ENCODE peak calls at places on chromosome 15, in eight cellular contexts. One of them, this sample, is unnamed.
A peak's percentile ranks its signal among the peaks of the same experiment; 100 is the strongest.

GRCh38 chr15:61025283-61025682 is 203.8 kb downstream of the RORA start:
- DNase-seq in nephron progenitor cell: no peak
- DNase-seq in cardiac fibroblast: no peak
- DNase-seq in ovary: no peak
- DNase-seq in fibroblast of villous mesenchyme: no peak
- DNase-seq in astrocyte of the spinal cord: no peak
- DNase-seq in choroid plexus epithelial cell: no peak
- DNase-seq in AG09309: no peak
- DNase-seq in this sample: no peak

GRCh38 chr15:51585953-51586352 is 36.6 kb downstream of the DMXL2 start:
- DNase-seq in nephron progenitor cell: no peak
- DNase-seq in cardiac fibroblast: no peak
- DNase-seq in ovary: no peak
- DNase-seq in fibroblast of villous mesenchyme: no peak
- DNase-seq in astrocyte of the spinal cord: no peak
- DNase-seq in choroid plexus epithelial cell: no peak
- DNase-seq in AG09309: no peak
- DNase-seq in this sample: no peak

GRCh38 chr15:34361278-34361677 is 5.7 kb downstream of the LPCAT4 start:
- DNase-seq in nephron progenitor cell: no peak
- DNase-seq in cardiac fibroblast: no peak
- DNase-seq in ovary: no peak
- DNase-seq in fibroblast of villous mesenchyme: no peak
- DNase-seq in astrocyte of the spinal cord: no peak
- DNase-seq in choroid plexus epithelial cell: no peak
- DNase-seq in AG09309: no peak
- DNase-seq in this sample: no peak

GRCh38 chr15:93865610-93866009 is 365.8 kb upstream of the MCTP2 start:
- DNase-seq in nephron progenitor cell: no peak
- DNase-seq in cardiac fibroblast: no peak
- DNase-seq in ovary: no peak
- DNase-seq in fibroblast of villous mesenchyme: no peak
- DNase-seq in astrocyte of the spinal cord: no peak
- DNase-seq in choroid plexus epithelial cell: no peak
- DNase-seq in AG09309: no peak
- DNase-seq in this sample: peak; percentile 4

GRCh38 chr15:25176616-25176923 is 221.8 kb downstream of the SNRPN start:
- DNase-seq in nephron progenitor cell: no peak
- DNase-seq in cardiac fibroblast: no peak
- DNase-seq in ovary: no peak
- DNase-seq in fibroblast of villous mesenchyme: no peak
- DNase-seq in astrocyte of the spinal cord: no peak
- DNase-seq in choroid plexus epithelial cell: no peak
- DNase-seq in AG09309: no peak
- DNase-seq in this sample: no peak

GRCh38 chr15:80861776-80862175 is 82.6 kb downstream of the CEMIP start:
- DNase-seq in nephron progenitor cell: no peak
- DNase-seq in cardiac fibroblast: no peak
- DNase-seq in ovary: no peak
- DNase-seq in fibroblast of villous mesenchyme: no peak
- DNase-seq in astrocyte of the spinal cord: no peak
- DNase-seq in choroid plexus epithelial cell: no peak
- DNase-seq in AG09309: no peak
- DNase-seq in this sample: peak; percentile 15

GRCh38 chr15:51401872-51402517 is 60.5 kb downstream of the GLDN start:
- DNase-seq in nephron progenitor cell: peak; percentile 62
- DNase-seq in cardiac fibroblast: peak; percentile 53
- DNase-seq in ovary: no peak
- DNase-seq in fibroblast of villous mesenchyme: peak; percentile 44
- DNase-seq in astrocyte of the spinal cord: no peak
- DNase-seq in choroid plexus epithelial cell: peak; percentile 65
- DNase-seq in AG09309: no peak
- DNase-seq in this sample: peak; percentile 47

GRCh38 chr15:86115138-86115801 is 35.6 kb downstream of the AGBL1 start:
- DNase-seq in nephron progenitor cell: no peak
- DNase-seq in cardiac fibroblast: no peak
- DNase-seq in ovary: no peak
- DNase-seq in fibroblast of villous mesenchyme: no peak
- DNase-seq in astrocyte of the spinal cord: no peak
- DNase-seq in choroid plexus epithelial cell: no peak
- DNase-seq in AG09309: no peak
- DNase-seq in this sample: peak; percentile 7

GRCh38 chr15:58521293-58521991 is 89.7 kb downstream of the LIPC start:
- DNase-seq in nephron progenitor cell: peak; percentile 57
- DNase-seq in cardiac fibroblast: peak; percentile 85
- DNase-seq in ovary: peak; percentile 44
- DNase-seq in fibroblast of villous mesenchyme: peak; percentile 78
- DNase-seq in astrocyte of the spinal cord: peak; percentile 58
- DNase-seq in choroid plexus epithelial cell: peak; percentile 78
- DNase-seq in AG09309: no peak
- DNase-seq in this sample: peak; percentile 99

GRCh38 chr15:60937278-60937677 is 291.8 kb downstream of the RORA start:
- DNase-seq in nephron progenitor cell: no peak
- DNase-seq in cardiac fibroblast: no peak
- DNase-seq in ovary: no peak
- DNase-seq in fibroblast of villous mesenchyme: no peak
- DNase-seq in astrocyte of the spinal cord: no peak
- DNase-seq in choroid plexus epithelial cell: no peak
- DNase-seq in AG09309: no peak
- DNase-seq in this sample: no peak

GRCh38 chr15:86677316-86677715 is 597.6 kb downstream of the AGBL1 start:
- DNase-seq in nephron progenitor cell: no peak
- DNase-seq in cardiac fibroblast: no peak
- DNase-seq in ovary: no peak
- DNase-seq in fibroblast of villous mesenchyme: no peak
- DNase-seq in astrocyte of the spinal cord: no peak
- DNase-seq in choroid plexus epithelial cell: no peak
- DNase-seq in AG09309: no peak
- DNase-seq in this sample: no peak

GRCh38 chr15:69359724-69360123 is 54.4 kb upstream of the KIF23 start:
- DNase-seq in nephron progenitor cell: no peak
- DNase-seq in cardiac fibroblast: peak; percentile 25
- DNase-seq in ovary: no peak
- DNase-seq in fibroblast of villous mesenchyme: peak; percentile 40
- DNase-seq in astrocyte of the spinal cord: peak; percentile 11
- DNase-seq in choroid plexus epithelial cell: peak; percentile 57
- DNase-seq in AG09309: no peak
- DNase-seq in this sample: peak; percentile 38

GRCh38 chr15:27869697-27870281 is 229.3 kb downstream of the OCA2 start:
- DNase-seq in nephron progenitor cell: no peak
- DNase-seq in cardiac fibroblast: no peak
- DNase-seq in ovary: no peak
- DNase-seq in fibroblast of villous mesenchyme: no peak
- DNase-seq in astrocyte of the spinal cord: no peak
- DNase-seq in choroid plexus epithelial cell: no peak
- DNase-seq in AG09309: no peak
- DNase-seq in this sample: no peak

GRCh38 chr15:27866505-27867165 is 232.5 kb downstream of the OCA2 start:
- DNase-seq in nephron progenitor cell: no peak
- DNase-seq in cardiac fibroblast: no peak
- DNase-seq in ovary: no peak
- DNase-seq in fibroblast of villous mesenchyme: no peak
- DNase-seq in astrocyte of the spinal cord: no peak
- DNase-seq in choroid plexus epithelial cell: no peak
- DNase-seq in AG09309: no peak
- DNase-seq in this sample: no peak

GRCh38 chr15:27867861-27868260 is 231.3 kb downstream of the OCA2 start:
- DNase-seq in nephron progenitor cell: no peak
- DNase-seq in cardiac fibroblast: no peak
- DNase-seq in ovary: no peak
- DNase-seq in fibroblast of villous mesenchyme: no peak
- DNase-seq in astrocyte of the spinal cord: no peak
- DNase-seq in choroid plexus epithelial cell: no peak
- DNase-seq in AG09309: no peak
- DNase-seq in this sample: no peak

GRCh38 chr15:27871078-27871695 is 227.9 kb downstream of the OCA2 start:
- DNase-seq in nephron progenitor cell: no peak
- DNase-seq in cardiac fibroblast: no peak
- DNase-seq in ovary: no peak
- DNase-seq in fibroblast of villous mesenchyme: no peak
- DNase-seq in astrocyte of the spinal cord: no peak
- DNase-seq in choroid plexus epithelial cell: no peak
- DNase-seq in AG09309: no peak
- DNase-seq in this sample: no peak

GRCh38 chr15:27868828-27869404 is 230.2 kb downstream of the OCA2 start:
- DNase-seq in nephron progenitor cell: no peak
- DNase-seq in cardiac fibroblast: no peak
- DNase-seq in ovary: no peak
- DNase-seq in fibroblast of villous mesenchyme: no peak
- DNase-seq in astrocyte of the spinal cord: no peak
- DNase-seq in choroid plexus epithelial cell: no peak
- DNase-seq in AG09309: no peak
- DNase-seq in this sample: no peak
- TF ChIP-seq CTCF in nephron progenitor cell: no peak
- TF ChIP-seq CTCF in cardiac fibroblast: no peak
- TF ChIP-seq CTCF in ovary: no peak
- TF ChIP-seq CTCF in fibroblast of villous mesenchyme: no peak
- TF ChIP-seq CTCF in astrocyte of the spinal cord: no peak
- TF ChIP-seq CTCF in choroid plexus epithelial cell: no peak
- TF ChIP-seq CTCF in AG09309: no peak
- TF ChIP-seq CTCF in this sample: no peak

GRCh38 chr15:72585025-72585424 is 69.5 kb upstream of the GOLGA6B start:
- DNase-seq in nephron progenitor cell: no peak
- DNase-seq in cardiac fibroblast: no peak
- DNase-seq in ovary: no peak
- DNase-seq in fibroblast of villous mesenchyme: no peak
- DNase-seq in astrocyte of the spinal cord: no peak
- DNase-seq in choroid plexus epithelial cell: no peak
- DNase-seq in AG09309: no peak
- DNase-seq in this sample: no peak

GRCh38 chr15:72590427-72590826 is 64.1 kb upstream of the GOLGA6B start:
- DNase-seq in nephron progenitor cell: no peak
- DNase-seq in cardiac fibroblast: no peak
- DNase-seq in ovary: no peak
- DNase-seq in fibroblast of villous mesenchyme: no peak
- DNase-seq in astrocyte of the spinal cord: no peak
- DNase-seq in choroid plexus epithelial cell: no peak
- DNase-seq in AG09309: no peak
- DNase-seq in this sample: no peak

GRCh38 chr15:72588096-72588495 is 66.4 kb upstream of the GOLGA6B start:
- DNase-seq in nephron progenitor cell: no peak
- DNase-seq in cardiac fibroblast: no peak
- DNase-seq in ovary: no peak
- DNase-seq in fibroblast of villous mesenchyme: no peak
- DNase-seq in astrocyte of the spinal cord: no peak
- DNase-seq in choroid plexus epithelial cell: no peak
- DNase-seq in AG09309: no peak
- DNase-seq in this sample: no peak

GRCh38 chr15:72584006-72584405 is 70.5 kb upstream of the GOLGA6B start:
- DNase-seq in nephron progenitor cell: no peak
- DNase-seq in cardiac fibroblast: peak; percentile 14
- DNase-seq in ovary: no peak
- DNase-seq in fibroblast of villous mesenchyme: no peak
- DNase-seq in astrocyte of the spinal cord: no peak
- DNase-seq in choroid plexus epithelial cell: peak; percentile 58
- DNase-seq in AG09309: no peak
- DNase-seq in this sample: no peak

GRCh38 chr15:72585659-72586058 is 68.8 kb upstream of the GOLGA6B start:
- DNase-seq in nephron progenitor cell: no peak
- DNase-seq in cardiac fibroblast: peak; percentile 34
- DNase-seq in ovary: no peak
- DNase-seq in fibroblast of villous mesenchyme: peak; percentile 28
- DNase-seq in astrocyte of the spinal cord: peak; percentile 45
- DNase-seq in choroid plexus epithelial cell: peak; percentile 73
- DNase-seq in AG09309: no peak
- DNase-seq in this sample: peak; percentile 12
- TF ChIP-seq CTCF in nephron progenitor cell: no peak
- TF ChIP-seq CTCF in cardiac fibroblast: peak; percentile 37
- TF ChIP-seq CTCF in ovary: no peak
- TF ChIP-seq CTCF in fibroblast of villous mesenchyme: peak; percentile 33
- TF ChIP-seq CTCF in astrocyte of the spinal cord: peak; percentile 51
- TF ChIP-seq CTCF in choroid plexus epithelial cell: peak; percentile 65
- TF ChIP-seq CTCF in AG09309: peak; percentile 28
- TF ChIP-seq CTCF in this sample: peak; percentile 28

GRCh38 chr15:66789029-66790025 is 87.3 kb downstream of the SMAD6 start:
- DNase-seq in nephron progenitor cell: no peak
- DNase-seq in cardiac fibroblast: peak; percentile 89
- DNase-seq in ovary: peak; percentile 79
- DNase-seq in fibroblast of villous mesenchyme: peak; percentile 92
- DNase-seq in astrocyte of the spinal cord: peak; percentile 73
- DNase-seq in choroid plexus epithelial cell: peak; percentile 89
- DNase-seq in AG09309: no peak
- DNase-seq in this sample: peak; percentile 52
- TF ChIP-seq CTCF in nephron progenitor cell: no peak
- TF ChIP-seq CTCF in cardiac fibroblast: peak; percentile 76
- TF ChIP-seq CTCF in ovary: no peak
- TF ChIP-seq CTCF in fibroblast of villous mesenchyme: peak; percentile 76
- TF ChIP-seq CTCF in astrocyte of the spinal cord: peak; percentile 77
- TF ChIP-seq CTCF in choroid plexus epithelial cell: peak; percentile 81
- TF ChIP-seq CTCF in AG09309: peak; percentile 79
- TF ChIP-seq CTCF in this sample: peak; percentile 73

DNA sequence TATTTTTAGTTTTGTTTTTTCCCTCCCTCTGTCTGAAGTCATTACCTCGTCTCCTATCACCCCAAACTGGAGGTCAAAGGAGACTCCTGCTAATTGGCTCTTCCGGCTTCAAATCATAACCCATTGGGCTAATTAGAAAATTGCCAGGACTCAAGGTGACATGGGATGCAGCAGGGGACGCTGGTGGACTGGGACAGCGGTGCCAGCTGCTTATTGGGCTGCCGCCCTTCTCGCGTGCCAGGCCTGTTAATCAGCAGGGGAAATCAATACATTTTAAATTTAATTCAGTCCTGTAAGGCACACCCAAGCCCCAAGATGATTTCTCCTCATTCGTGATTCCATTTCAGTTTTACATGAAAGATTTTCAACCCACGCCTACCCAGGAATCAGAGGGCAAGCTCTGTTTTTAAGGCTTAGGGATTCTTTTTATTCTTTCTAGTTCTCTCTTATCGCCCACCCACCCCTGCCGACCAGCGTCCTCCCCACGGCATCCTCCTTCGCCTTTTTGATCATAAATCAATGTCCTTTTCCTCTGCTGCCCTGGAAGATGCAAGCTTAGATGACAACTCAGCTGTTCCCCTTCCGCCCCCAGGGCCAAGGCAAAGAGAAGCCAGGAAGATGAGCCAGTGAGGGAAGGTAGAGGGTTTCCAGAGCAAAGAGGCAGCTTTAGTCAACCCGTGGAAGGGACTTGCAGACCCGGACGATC is 329.6 kb downstream of the UACA start:
- DNase-seq in nephron progenitor cell: no peak
- DNase-seq in cardiac fibroblast: no peak
- DNase-seq in ovary: no peak
- DNase-seq in fibroblast of villous mesenchyme: no peak
- DNase-seq in astrocyte of the spinal cord: no peak
- DNase-seq in choroid plexus epithelial cell: no peak
- DNase-seq in AG09309: no peak
- DNase-seq in this sample: no peak
- TF ChIP-seq CTCF in nephron progenitor cell: no peak
- TF ChIP-seq CTCF in cardiac fibroblast: no peak
- TF ChIP-seq CTCF in ovary: no peak
- TF ChIP-seq CTCF in fibroblast of villous mesenchyme: no peak
- TF ChIP-seq CTCF in astrocyte of the spinal cord: no peak
- TF ChIP-seq CTCF in choroid plexus epithelial cell: no peak
- TF ChIP-seq CTCF in AG09309: no peak
- TF ChIP-seq CTCF in this sample: no peak